ENCODE peak calls at places on chromosome 4, in nine cellular contexts. One of them, this sample, is unnamed.
A peak's percentile ranks its signal among the peaks of the same experiment; 100 is the strongest.

GRCh38 chr4:124803641-124804040 is 91.1 kb upstream of the ANKRD50 start:
- DNase-seq in tibial nerve: no peak
- DNase-seq in cardiac fibroblast: peak; percentile 12
- DNase-seq in left cardiac atrium: no peak
- DNase-seq in naive thymus-derived CD8-positive, alpha-beta T cell: no peak
- DNase-seq in T-helper 2 cell: no peak
- DNase-seq in T-helper 9 cell: no peak
- DNase-seq in fibroblast of lung: peak; percentile 14
- DNase-seq in hippocampal formation: no peak
- DNase-seq in this sample: no peak

GRCh38 chr4:184283659-184284335 is 66.1 kb upstream of the ENPP6 start:
- DNase-seq in tibial nerve: no peak
- DNase-seq in cardiac fibroblast: no peak
- DNase-seq in left cardiac atrium: no peak
- DNase-seq in naive thymus-derived CD8-positive, alpha-beta T cell: no peak
- DNase-seq in T-helper 2 cell: no peak
- DNase-seq in T-helper 9 cell: no peak
- DNase-seq in fibroblast of lung: no peak
- DNase-seq in hippocampal formation: peak; percentile 42
- DNase-seq in this sample: peak; percentile 26

GRCh38 chr4:121370729-121371325 is 10.0 kb downstream of the QRFPR start:
- DNase-seq in tibial nerve: peak; percentile 45
- DNase-seq in cardiac fibroblast: peak; percentile 64
- DNase-seq in left cardiac atrium: peak; percentile 44
- DNase-seq in naive thymus-derived CD8-positive, alpha-beta T cell: no peak
- DNase-seq in T-helper 2 cell: no peak
- DNase-seq in T-helper 9 cell: no peak
- DNase-seq in fibroblast of lung: peak; percentile 63
- DNase-seq in hippocampal formation: no peak
- DNase-seq in this sample: peak; percentile 21

GRCh38 chr4:55175779-55176231 is 50.4 kb upstream of the KDR start:
- DNase-seq in tibial nerve: no peak
- DNase-seq in cardiac fibroblast: peak; percentile 51
- DNase-seq in left cardiac atrium: no peak
- DNase-seq in naive thymus-derived CD8-positive, alpha-beta T cell: no peak
- DNase-seq in T-helper 2 cell: no peak
- DNase-seq in T-helper 9 cell: no peak
- DNase-seq in fibroblast of lung: peak; percentile 29
- DNase-seq in hippocampal formation: no peak
- DNase-seq in this sample: no peak

GRCh38 chr4:91826186-91826585 is 477.6 kb upstream of the GRID2 start:
- DNase-seq in tibial nerve: no peak
- DNase-seq in cardiac fibroblast: peak; percentile 32
- DNase-seq in left cardiac atrium: no peak
- DNase-seq in naive thymus-derived CD8-positive, alpha-beta T cell: no peak
- DNase-seq in T-helper 2 cell: no peak
- DNase-seq in T-helper 9 cell: no peak
- DNase-seq in fibroblast of lung: no peak
- DNase-seq in hippocampal formation: no peak
- DNase-seq in this sample: peak; percentile 1

GRCh38 chr4:186079698-186080097 is 10.7 kb downstream of the TLR3 start:
- DNase-seq in tibial nerve: no peak
- DNase-seq in cardiac fibroblast: no peak
- DNase-seq in left cardiac atrium: no peak
- DNase-seq in naive thymus-derived CD8-positive, alpha-beta T cell: no peak
- DNase-seq in T-helper 2 cell: no peak
- DNase-seq in T-helper 9 cell: no peak
- DNase-seq in fibroblast of lung: no peak
- DNase-seq in hippocampal formation: no peak
- DNase-seq in this sample: no peak

GRCh38 chr4:156413411-156413985 is 459.8 kb upstream of the CTSO start:
- DNase-seq in tibial nerve: no peak
- DNase-seq in cardiac fibroblast: no peak
- DNase-seq in left cardiac atrium: no peak
- DNase-seq in naive thymus-derived CD8-positive, alpha-beta T cell: no peak
- DNase-seq in T-helper 2 cell: no peak
- DNase-seq in T-helper 9 cell: no peak
- DNase-seq in fibroblast of lung: peak; percentile 4
- DNase-seq in hippocampal formation: no peak
- DNase-seq in this sample: no peak

GRCh38 chr4:133598779-133599178 is 449.7 kb downstream of the PCDH10 start:
- DNase-seq in tibial nerve: no peak
- DNase-seq in cardiac fibroblast: no peak
- DNase-seq in left cardiac atrium: no peak
- DNase-seq in naive thymus-derived CD8-positive, alpha-beta T cell: no peak
- DNase-seq in T-helper 2 cell: no peak
- DNase-seq in T-helper 9 cell: no peak
- DNase-seq in fibroblast of lung: no peak
- DNase-seq in hippocampal formation: no peak
- DNase-seq in this sample: no peak

GRCh38 chr4:140059159-140059558 is 94.8 kb downstream of the MAML3 start:
- DNase-seq in tibial nerve: no peak
- DNase-seq in cardiac fibroblast: peak; percentile 40
- DNase-seq in left cardiac atrium: no peak
- DNase-seq in naive thymus-derived CD8-positive, alpha-beta T cell: no peak
- DNase-seq in T-helper 2 cell: no peak
- DNase-seq in T-helper 9 cell: no peak
- DNase-seq in fibroblast of lung: peak; percentile 50
- DNase-seq in hippocampal formation: no peak
- DNase-seq in this sample: no peak

GRCh38 chr4:112448211-112448745 is 67.7 kb downstream of the NEUROG2 start:
- DNase-seq in tibial nerve: no peak
- DNase-seq in cardiac fibroblast: no peak
- DNase-seq in left cardiac atrium: no peak
- DNase-seq in naive thymus-derived CD8-positive, alpha-beta T cell: no peak
- DNase-seq in T-helper 2 cell: no peak
- DNase-seq in T-helper 9 cell: no peak
- DNase-seq in fibroblast of lung: no peak
- DNase-seq in hippocampal formation: no peak
- DNase-seq in this sample: no peak

GRCh38 chr4:129972257-129972656 is 876.3 kb downstream of the C4orf33 start:
- DNase-seq in tibial nerve: no peak
- DNase-seq in cardiac fibroblast: no peak
- DNase-seq in left cardiac atrium: no peak
- DNase-seq in naive thymus-derived CD8-positive, alpha-beta T cell: no peak
- DNase-seq in T-helper 2 cell: no peak
- DNase-seq in T-helper 9 cell: no peak
- DNase-seq in fibroblast of lung: no peak
- DNase-seq in hippocampal formation: no peak
- DNase-seq in this sample: no peak

GRCh38 chr4:184386271-184386781 is 88.0 kb downstream of the IRF2 start:
- DNase-seq in tibial nerve: no peak
- DNase-seq in cardiac fibroblast: no peak
- DNase-seq in left cardiac atrium: peak; percentile 47
- DNase-seq in naive thymus-derived CD8-positive, alpha-beta T cell: no peak
- DNase-seq in T-helper 2 cell: no peak
- DNase-seq in T-helper 9 cell: no peak
- DNase-seq in fibroblast of lung: no peak
- DNase-seq in hippocampal formation: no peak
- DNase-seq in this sample: no peak

GRCh38 chr4:38563703-38564490 is 100.1 kb upstream of the KLF3 start:
- DNase-seq in tibial nerve: no peak
- DNase-seq in cardiac fibroblast: peak; percentile 14
- DNase-seq in left cardiac atrium: no peak
- DNase-seq in naive thymus-derived CD8-positive, alpha-beta T cell: no peak
- DNase-seq in T-helper 2 cell: no peak
- DNase-seq in T-helper 9 cell: no peak
- DNase-seq in fibroblast of lung: peak; percentile 47
- DNase-seq in hippocampal formation: peak; percentile 48
- DNase-seq in this sample: no peak

GRCh38 chr4:14218641-14219040 is 591.1 kb upstream of the BOD1L1 start:
- DNase-seq in tibial nerve: peak; percentile 18
- DNase-seq in cardiac fibroblast: no peak
- DNase-seq in left cardiac atrium: no peak
- DNase-seq in naive thymus-derived CD8-positive, alpha-beta T cell: no peak
- DNase-seq in T-helper 2 cell: no peak
- DNase-seq in T-helper 9 cell: no peak
- DNase-seq in fibroblast of lung: no peak
- DNase-seq in hippocampal formation: peak; percentile 55
- DNase-seq in this sample: no peak

GRCh38 chr4:71229477-71230257 is 109.2 kb upstream of the SLC4A4 start:
- DNase-seq in tibial nerve: no peak
- DNase-seq in cardiac fibroblast: peak; percentile 78
- DNase-seq in left cardiac atrium: no peak
- DNase-seq in naive thymus-derived CD8-positive, alpha-beta T cell: no peak
- DNase-seq in T-helper 2 cell: no peak
- DNase-seq in T-helper 9 cell: no peak
- DNase-seq in fibroblast of lung: peak; percentile 83
- DNase-seq in hippocampal formation: peak; percentile 39
- DNase-seq in this sample: peak; percentile 1

GRCh38 chr4:38665846-38666490 is 2.0 kb downstream of the KLF3 start:
- DNase-seq in tibial nerve: no peak
- DNase-seq in cardiac fibroblast: no peak
- DNase-seq in left cardiac atrium: no peak
- DNase-seq in naive thymus-derived CD8-positive, alpha-beta T cell: no peak
- DNase-seq in T-helper 2 cell: no peak
- DNase-seq in T-helper 9 cell: no peak
- DNase-seq in fibroblast of lung: no peak
- DNase-seq in hippocampal formation: no peak
- DNase-seq in this sample: no peak

GRCh38 chr4:122921971-122922876 is at the start of gene NUDT6:
- DNase-seq in tibial nerve: peak; percentile 28
- DNase-seq in cardiac fibroblast: peak; percentile 71
- DNase-seq in left cardiac atrium: peak; percentile 60
- DNase-seq in naive thymus-derived CD8-positive, alpha-beta T cell: peak; percentile 62
- DNase-seq in T-helper 2 cell: peak; percentile 12
- DNase-seq in T-helper 9 cell: peak; percentile 5
- DNase-seq in fibroblast of lung: peak; percentile 76
- DNase-seq in hippocampal formation: peak; percentile 66
- DNase-seq in this sample: no peak

GRCh38 chr4:25861422-25861926 is 1.3 kb downstream of the SEL1L3 start:
- DNase-seq in tibial nerve: no peak
- DNase-seq in cardiac fibroblast: peak; percentile 64
- DNase-seq in left cardiac atrium: no peak
- DNase-seq in naive thymus-derived CD8-positive, alpha-beta T cell: no peak
- DNase-seq in T-helper 2 cell: no peak
- DNase-seq in T-helper 9 cell: no peak
- DNase-seq in fibroblast of lung: peak; percentile 64
- DNase-seq in hippocampal formation: no peak
- DNase-seq in this sample: no peak

GRCh38 chr4:3719836-3720235 is 46.3 kb upstream of the ADRA2C start:
- DNase-seq in tibial nerve: no peak
- DNase-seq in cardiac fibroblast: no peak
- DNase-seq in left cardiac atrium: no peak
- DNase-seq in naive thymus-derived CD8-positive, alpha-beta T cell: no peak
- DNase-seq in T-helper 2 cell: no peak
- DNase-seq in T-helper 9 cell: no peak
- DNase-seq in fibroblast of lung: no peak
- DNase-seq in hippocampal formation: no peak
- DNase-seq in this sample: no peak

GRCh38 chr4:39450618-39451017 is 8.1 kb downstream of the RPL9 start:
- DNase-seq in tibial nerve: no peak
- DNase-seq in cardiac fibroblast: no peak
- DNase-seq in left cardiac atrium: no peak
- DNase-seq in naive thymus-derived CD8-positive, alpha-beta T cell: no peak
- DNase-seq in T-helper 2 cell: no peak
- DNase-seq in T-helper 9 cell: no peak
- DNase-seq in fibroblast of lung: no peak
- DNase-seq in hippocampal formation: no peak
- DNase-seq in this sample: no peak

GRCh38 chr4:187172340-187172761 is 448.7 kb upstream of the FAT1 start:
- DNase-seq in tibial nerve: no peak
- DNase-seq in cardiac fibroblast: peak; percentile 40
- DNase-seq in left cardiac atrium: no peak
- DNase-seq in naive thymus-derived CD8-positive, alpha-beta T cell: no peak
- DNase-seq in T-helper 2 cell: no peak
- DNase-seq in T-helper 9 cell: no peak
- DNase-seq in fibroblast of lung: peak; percentile 73
- DNase-seq in hippocampal formation: no peak
- DNase-seq in this sample: no peak